ENCODE peak calls at places on chromosomes 5 and 9, in eight cellular contexts. G is K562, W is heart right ventricle, L is AG04450, R is AG09309, Q is body of pancreas, O is GM12865, M is heart left ventricle. F is an unnamed sample.

GRCh38 chr9:70131296-70131695 is 87.6 kb downstream of the MAMDC2 start:
- DNase-seq in G (no peak), L (no peak), O (no peak), M (no peak), R (no peak), W (no peak), Q (no peak), F (no peak)

GRCh38 chr9:75452512-75452911 is 364.2 kb downstream of the OSTF1 start:
- DNase-seq in G (no peak), R (no peak), W (no peak), O (no peak), L (no peak), M (no peak), Q (no peak), F (no peak)

GRCh38 chr5:124604419-124604818 is 142.0 kb downstream of the ZNF608 start:
- DNase-seq in R (no peak), Q (no peak), O (no peak), L (no peak), G (no peak), M (no peak), W (no peak), F (no peak)

GRCh38 chr9:109705515-109705914 is 74.5 kb upstream of the PALM2AKAP2 start:
- DNase-seq in M (no peak), L (no peak), W (no peak), O (no peak), Q (no peak), G (no peak), R (peak; percentile 17), F (no peak)

GRCh38 chr5:129459485-129460120 is 495 bp upstream of the ADAMTS19 start:
- DNase-seq in Q (peak; percentile 53), G (no peak), W (peak; percentile 36), L (no peak), M (peak; percentile 58), R (no peak), O (no peak), F (peak; percentile 55)

GRCh38 chr5:38603691-38604090 is 47.2 kb upstream of the LIFR start:
- DNase-seq in O (no peak), W (no peak), M (no peak), G (no peak), L (no peak), Q (no peak), R (no peak), F (no peak)

GRCh38 chr5:145689235-145689634 is 145.9 kb downstream of the PRELID2 start:
- DNase-seq in G (no peak), M (no peak), R (no peak), Q (no peak), O (peak; percentile 18), W (no peak), L (no peak), F (no peak)

GRCh38 chr9:107158321-107158720 is 124.8 kb upstream of the RAD23B start:
- DNase-seq in O (peak; percentile 47), L (no peak), M (no peak), Q (no peak), R (no peak), G (no peak), W (no peak), F (peak; percentile 38)

GRCh38 chr9:135165756-135166519 is 78.5 kb downstream of the OLFM1 start:
- DNase-seq in R (no peak), M (no peak), W (no peak), Q (no peak), L (no peak), O (no peak), G (no peak), F (no peak)

GRCh38 chr5:144468542-144468941 is 297.9 kb downstream of the KCTD16 start:
- DNase-seq in R (no peak), W (no peak), O (no peak), M (no peak), Q (no peak), L (no peak), G (no peak), F (no peak)

GRCh38 chr9:73079326-73079725 is 72.3 kb upstream of the ANXA1 start:
- DNase-seq in O (no peak), L (no peak), Q (no peak), W (no peak), G (no peak), M (no peak), R (no peak), F (no peak)

GRCh38 chr9:13445123-13445522 is 165.6 kb upstream of the MPDZ start:
- DNase-seq in W (no peak), M (peak; percentile 34), O (no peak), L (no peak), G (no peak), R (no peak), Q (no peak), F (no peak)

GRCh38 chr5:23820764-23821471 is 313.5 kb downstream of the PRDM9 start:
- DNase-seq in O (peak; percentile 0), G (no peak), R (no peak), Q (no peak), W (no peak), L (no peak), M (no peak), F (no peak)

GRCh38 chr9:78909566-78909965 is 612.6 kb downstream of the PSAT1 start:
- DNase-seq in L (no peak), M (no peak), G (no peak), W (no peak), R (no peak), Q (no peak), O (no peak), F (no peak)

GRCh38 chr5:2861605-2862004 is 110.1 kb upstream of the IRX2 start:
- DNase-seq in G (no peak), W (no peak), Q (no peak), L (no peak), M (no peak), R (no peak), O (no peak), F (no peak)

GRCh38 chr9:106885451-106885850 is 22.5 kb downstream of the ZNF462 start:
- DNase-seq in L (peak; percentile 58), O (no peak), Q (no peak), R (no peak), W (no peak), G (no peak), M (no peak), F (no peak)

GRCh38 chr5:146040559-146040958 is 64.8 kb downstream of the PLAC8L1 start:
- DNase-seq in O (no peak), R (no peak), Q (no peak), G (no peak), M (peak; percentile 49), W (peak; percentile 25), L (no peak), F (no peak)

DNA sequence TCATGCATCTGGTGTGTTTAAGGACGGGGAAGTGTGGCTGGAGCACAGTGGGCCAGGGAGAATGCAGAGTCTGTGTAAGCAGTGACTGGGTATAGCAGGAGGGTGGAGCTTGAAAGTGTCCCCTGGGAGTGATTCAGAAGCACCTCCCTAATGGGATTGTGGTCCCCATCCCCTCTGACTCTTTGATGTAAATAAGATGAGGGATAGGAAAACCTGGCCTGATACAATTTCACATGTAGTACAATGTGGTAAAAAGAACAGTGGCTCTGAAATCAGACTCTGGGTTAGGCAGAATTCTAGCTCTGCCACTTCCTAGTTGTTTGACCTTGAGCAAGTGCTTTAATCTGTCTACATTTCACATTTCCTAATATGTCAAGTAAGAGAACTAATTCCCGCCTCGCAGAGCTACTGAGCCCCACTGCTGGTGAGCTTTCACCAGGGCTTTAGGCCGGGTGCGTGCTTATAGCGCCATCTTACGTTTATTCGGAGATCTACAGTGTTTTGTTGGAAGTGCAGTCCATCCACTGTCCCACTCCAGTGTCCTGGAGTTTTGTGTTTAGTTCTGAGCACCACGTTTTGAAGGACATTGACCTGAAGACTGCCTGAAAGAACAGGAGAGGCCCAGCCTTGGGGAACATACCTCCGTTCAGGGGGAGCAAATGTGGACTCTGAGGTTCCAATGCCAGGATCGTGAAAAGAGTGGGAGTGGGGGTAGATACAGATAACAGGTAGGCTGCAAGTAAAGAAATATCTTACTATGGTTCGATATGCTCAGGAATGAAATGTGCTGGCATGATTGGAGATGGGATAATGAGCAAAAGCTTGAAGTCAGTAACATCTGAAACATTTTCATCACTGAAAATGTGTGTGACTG is 51.2 kb upstream of the TESK1 start:
- DNase-seq in M (peak; percentile 74), O (peak; percentile 52), G (peak; percentile 62), R (peak; percentile 45), L (peak; percentile 44), W (peak; percentile 40), Q (peak; percentile 73), F (peak; percentile 71)
- TF ChIP-seq CTCF in M (peak; percentile 93), O (peak; percentile 66), G (peak; percentile 82), R (peak; percentile 87), L (peak; percentile 90), W (peak; percentile 86), Q (peak; percentile 74), F (peak; percentile 77)

GRCh38 chr9:83708515-83709158 is 879 bp upstream of the UBQLN1 start:
- DNase-seq in W (peak; percentile 60), O (peak; percentile 81), L (no peak), Q (peak; percentile 80), M (peak; percentile 77), R (peak; percentile 7), G (peak; percentile 70), F (peak; percentile 40)
- TF ChIP-seq CTCF in W (no peak), O (peak; percentile 43), L (no peak), Q (no peak), M (no peak), R (peak; percentile 3), G (peak; percentile 51), F (no peak)

DNA sequence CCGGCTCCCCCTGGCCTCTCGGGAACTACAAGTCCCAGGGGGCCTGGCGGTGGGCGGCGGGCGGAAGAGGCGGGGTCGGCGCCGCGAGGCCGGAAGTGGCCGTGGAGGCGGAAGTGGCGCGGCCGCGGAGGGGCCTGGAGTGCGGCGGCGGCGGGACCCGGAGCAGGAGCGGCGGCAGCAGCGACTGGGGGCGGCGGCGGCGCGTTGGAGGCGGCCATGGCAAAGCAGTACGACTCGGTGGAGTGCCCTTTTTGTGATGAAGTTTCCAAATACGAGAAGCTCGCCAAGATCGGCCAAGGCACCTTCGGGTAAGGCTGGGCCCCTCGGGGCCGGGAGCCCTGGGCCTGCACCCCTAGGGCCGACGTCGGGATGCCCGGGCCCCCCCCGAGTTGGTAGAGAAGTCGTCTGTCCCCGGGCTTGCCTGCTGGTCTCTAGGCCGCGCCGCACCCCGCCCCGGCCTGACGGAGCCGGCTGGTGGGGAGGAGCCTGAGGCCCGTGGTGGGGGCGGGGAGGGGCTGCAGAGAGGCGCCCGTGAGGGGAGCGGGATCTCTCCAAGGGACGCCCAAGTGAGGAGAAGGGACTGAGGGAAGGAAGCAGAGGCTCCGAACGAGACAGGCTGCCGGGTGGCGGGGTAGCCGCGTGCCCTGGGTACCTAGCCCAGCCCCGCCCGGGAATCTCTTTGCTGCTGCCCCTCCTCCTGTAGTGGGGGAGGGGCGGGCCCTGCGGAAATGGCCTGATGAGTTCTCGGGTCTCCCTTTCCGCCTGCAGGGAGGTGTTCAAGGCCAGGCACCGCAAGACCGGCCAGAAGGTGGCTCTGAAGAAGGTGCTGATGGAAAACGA is at the start of gene CDK9:
- DNase-seq in O (peak; percentile 96), R (no peak), W (peak; percentile 92), Q (peak; percentile 93), G (peak; percentile 87), L (no peak), M (peak; percentile 94), F (peak; percentile 95)
- TF ChIP-seq CTCF in O (peak; percentile 11), R (no peak), W (no peak), Q (no peak), G (no peak), L (no peak), M (no peak), F (no peak)

GRCh38 chr5:162637501-162637900 is 569.9 kb downstream of the GABRG2 start:
- DNase-seq in G (no peak), W (no peak), Q (no peak), O (no peak), M (no peak), R (no peak), L (no peak), F (no peak)

GRCh38 chr5:162638849-162639248 is 571.3 kb downstream of the GABRG2 start:
- DNase-seq in R (no peak), G (no peak), M (no peak), O (no peak), L (no peak), Q (no peak), W (no peak), F (no peak)

GRCh38 chr5:162641142-162641813 is 573.7 kb downstream of the GABRG2 start:
- DNase-seq in M (no peak), O (no peak), G (no peak), W (no peak), L (no peak), Q (no peak), R (no peak), F (no peak)
- TF ChIP-seq CTCF in M (no peak), O (no peak), G (no peak), W (no peak), L (no peak), Q (no peak), R (no peak), F (no peak)

F was measured in endothelial cell.